ENCODE peak calls at places on chromosomes 6 and 20, in seven cellular contexts. Y is substantia nigra; J is activated CD4-positive, alpha-beta T cell treated with anti-CD3 and anti-CD28 coated beads, Interleukin-2, amount 50 U/mL, for 48 hours; X is GM20000; N is stimulated activated CD4-positive, alpha-beta T cell treated with anti-CD3 and anti-CD28 coated beads, Interleukin-15, amount 100 ng/mL, for 1 hour; M is naive thymus-derived CD4-positive, alpha-beta T cell; U is stimulated activated CD8-positive, alpha-beta memory T cell treated with anti-CD3 and anti-CD28 coated beads, Interleukin-12 subunit alpha, Interleukin-12 subunit beta, amount 100 ng/mL, for 4 hours. F is an unnamed sample.

GRCh38 chr6:68080074-68080473 is 555.0 kb upstream of the ADGRB3 start:
- DNase-seq in U (no peak), M (no peak), N (no peak), X (no peak), Y (no peak), J (no peak), F (no peak)

GRCh38 chr6:133341607-133342158 is 100.5 kb downstream of the EYA4 start:
- DNase-seq in N (no peak), M (no peak), Y (no peak), J (no peak), X (no peak), U (no peak), F (no peak)

GRCh38 chr20:20926222-20926905 is 179.8 kb downstream of the LINC00237 start:
- DNase-seq in X (no peak), U (no peak), J (no peak), Y (no peak), N (no peak), M (no peak), F (no peak)

GRCh38 chr6:13924146-13924948 is 405 bp upstream of the RNF182 start:
- DNase-seq in N (peak; percentile 14), U (no peak), M (peak; percentile 16), X (peak; percentile 34), Y (peak; percentile 57), J (peak; percentile 4), F (no peak)

GRCh38 chr6:170143401-170144150 is 147.3 kb downstream of the DLL1 start:
- DNase-seq in Y (no peak), J (no peak), U (no peak), M (no peak), N (no peak), X (no peak), F (no peak)

GRCh38 chr20:51446656-51447055 is 95.9 kb downstream of the NFATC2 start:
- DNase-seq in M (no peak), N (no peak), X (no peak), U (no peak), Y (no peak), J (no peak), F (no peak)

GRCh38 chr6:83574783-83575182 is 62.4 kb downstream of the PRSS35 start:
- DNase-seq in N (no peak), X (no peak), U (no peak), J (no peak), Y (no peak), M (no peak), F (no peak)

GRCh38 chr6:33684428-33684896 is 27.0 kb downstream of the UQCC2 start:
- DNase-seq in M (no peak), N (no peak), Y (no peak), J (no peak), X (no peak), U (no peak), F (no peak)

GRCh38 chr6:25874822-25875562 is 949 bp upstream of the SLC17A3 start:
- DNase-seq in Y (no peak), J (no peak), X (no peak), N (no peak), U (no peak), M (no peak), F (no peak)

GRCh38 chr6:43978473-43979360 is 148.5 kb downstream of the MRPL14 start:
- DNase-seq in U (no peak), X (no peak), N (no peak), J (no peak), M (no peak), Y (no peak), F (no peak)

GRCh38 chr20:48451401-48451800 is 376.4 kb downstream of the PREX1 start:
- DNase-seq in X (no peak), Y (no peak), M (no peak), U (no peak), J (no peak), N (no peak), F (no peak)

GRCh38 chr6:27582928-27583725 is 110.2 kb upstream of the ZNF184 start:
- DNase-seq in N (peak; percentile 20), J (peak; percentile 69), M (no peak), U (no peak), Y (no peak), X (peak; percentile 63), F (peak; percentile 28)

GRCh38 chr6:150144294-150144868 is 1.5 kb downstream of the PPP1R14C start:
- DNase-seq in U (no peak), M (no peak), X (no peak), N (no peak), Y (no peak), J (no peak), F (no peak)

GRCh38 chr20:46348231-46348803 is 40.0 kb upstream of the CDH22 start:
- DNase-seq in J (no peak), N (no peak), M (no peak), Y (peak; percentile 30), X (no peak), U (no peak), F (no peak)

GRCh38 chr6:33431880-33432541 is 12.1 kb downstream of the SYNGAP1 start:
- DNase-seq in Y (no peak), N (no peak), J (no peak), M (no peak), U (no peak), X (no peak), F (no peak)

GRCh38 chr6:13624871-13625288 is 9.7 kb downstream of the NOL7 start:
- DNase-seq in M (peak; percentile 46), X (peak; percentile 45), J (no peak), U (no peak), Y (no peak), N (no peak), F (no peak)

GRCh38 chr20:21901470-21902275 is 196.2 kb downstream of the PAX1 start:
- DNase-seq in J (no peak), N (no peak), M (no peak), X (no peak), Y (peak; percentile 25), U (no peak), F (no peak)

GRCh38 chr20:63056236-63057132 is 49.7 kb upstream of the BHLHE23 start:
- DNase-seq in M (peak; percentile 34), X (peak; percentile 82), N (peak; percentile 30), Y (peak; percentile 49), U (no peak), J (peak; percentile 46), F (no peak)

GRCh38 chr6:27518881-27519795 is 46.2 kb upstream of the ZNF184 start:
- DNase-seq in N (peak; percentile 31), X (peak; percentile 73), U (peak; percentile 22), M (peak; percentile 77), J (peak; percentile 71), Y (peak; percentile 50), F (peak; percentile 59)

GRCh38 chr20:46512943-46513844 is at the start of gene ZNF334:
- DNase-seq in X (peak; percentile 71), Y (peak; percentile 63), J (peak; percentile 68), M (no peak), N (peak; percentile 12), U (no peak), F (no peak)

GRCh38 chr6:33723576-33724085 is 12.1 kb upstream of the UQCC2 start:
- DNase-seq in M (no peak), N (no peak), U (no peak), J (no peak), X (no peak), Y (no peak), F (no peak)

F was measured in NK-92 treated with Interleukin-12 subunit alpha and Interleukin-12 subunit beta, amount 100 ng/mL, for 24 hours.